ENCODE peak calls at places on chromosomes 5 and 9, in ten cellular contexts. One of them, this sample, is unnamed.

GRCh38 chr5:138610468-138611294 is 35.5 kb upstream of the HSPA9 start:
- DNase-seq in endothelial cell: peak; percentile 23
- DNase-seq in lower lobe of right lung: no peak
- DNase-seq in foreskin keratinocyte: no peak
- DNase-seq in tibial nerve: no peak
- DNase-seq in GM20000: no peak
- DNase-seq in Calu3: no peak
- DNase-seq in tibial artery: no peak
- DNase-seq in neural crest cell: peak; percentile 25
- DNase-seq in progenitor cell of endocrine pancreas: no peak
- DNase-seq in this sample: no peak

GRCh38 chr9:4630836-4631235 is 31.3 kb upstream of the PLPP6 start:
- DNase-seq in endothelial cell: no peak
- DNase-seq in lower lobe of right lung: no peak
- DNase-seq in foreskin keratinocyte: no peak
- DNase-seq in tibial nerve: no peak
- DNase-seq in GM20000: no peak
- DNase-seq in Calu3: no peak
- DNase-seq in tibial artery: no peak
- DNase-seq in neural crest cell: no peak
- DNase-seq in progenitor cell of endocrine pancreas: no peak
- DNase-seq in this sample: no peak

GRCh38 chr9:113875420-113875916 is 641 bp upstream of the ZNF618 start:
- DNase-seq in endothelial cell: no peak
- DNase-seq in lower lobe of right lung: no peak
- DNase-seq in foreskin keratinocyte: no peak
- DNase-seq in tibial nerve: no peak
- DNase-seq in GM20000: no peak
- DNase-seq in Calu3: no peak
- DNase-seq in tibial artery: no peak
- DNase-seq in neural crest cell: no peak
- DNase-seq in progenitor cell of endocrine pancreas: no peak
- DNase-seq in this sample: peak; percentile 4

GRCh38 chr9:15999422-16000339 is 446.8 kb downstream of the CCDC171 start:
- DNase-seq in endothelial cell: no peak
- DNase-seq in lower lobe of right lung: no peak
- DNase-seq in foreskin keratinocyte: peak; percentile 73
- DNase-seq in tibial nerve: no peak
- DNase-seq in GM20000: no peak
- DNase-seq in Calu3: peak; percentile 2
- DNase-seq in tibial artery: no peak
- DNase-seq in neural crest cell: no peak
- DNase-seq in progenitor cell of endocrine pancreas: no peak
- DNase-seq in this sample: peak; percentile 92

GRCh38 chr9:133738039-133738805 is at the start of gene SARDH:
- DNase-seq in endothelial cell: peak; percentile 49
- DNase-seq in lower lobe of right lung: peak; percentile 72
- DNase-seq in foreskin keratinocyte: no peak
- DNase-seq in tibial nerve: peak; percentile 49
- DNase-seq in GM20000: peak; percentile 82
- DNase-seq in Calu3: peak; percentile 40
- DNase-seq in tibial artery: no peak
- DNase-seq in neural crest cell: peak; percentile 50
- DNase-seq in progenitor cell of endocrine pancreas: no peak
- DNase-seq in this sample: peak; percentile 28

GRCh38 chr5:749101-749670 is 35.3 kb downstream of the ZDHHC11B start:
- DNase-seq in endothelial cell: no peak
- DNase-seq in lower lobe of right lung: peak; percentile 12
- DNase-seq in foreskin keratinocyte: no peak
- DNase-seq in tibial nerve: no peak
- DNase-seq in GM20000: no peak
- DNase-seq in Calu3: no peak
- DNase-seq in tibial artery: no peak
- DNase-seq in neural crest cell: no peak
- DNase-seq in progenitor cell of endocrine pancreas: no peak
- DNase-seq in this sample: no peak

GRCh38 chr9:97904725-97905124 is 17.6 kb downstream of the TRMO start:
- DNase-seq in endothelial cell: no peak
- DNase-seq in lower lobe of right lung: no peak
- DNase-seq in foreskin keratinocyte: no peak
- DNase-seq in tibial nerve: no peak
- DNase-seq in GM20000: no peak
- DNase-seq in Calu3: no peak
- DNase-seq in tibial artery: no peak
- DNase-seq in neural crest cell: no peak
- DNase-seq in progenitor cell of endocrine pancreas: no peak
- DNase-seq in this sample: no peak

GRCh38 chr5:50667653-50668403 is 1.4 kb downstream of the PARP8 start:
- DNase-seq in endothelial cell: peak; percentile 80
- DNase-seq in lower lobe of right lung: peak; percentile 86
- DNase-seq in foreskin keratinocyte: peak; percentile 61
- DNase-seq in tibial nerve: peak; percentile 27
- DNase-seq in GM20000: peak; percentile 82
- DNase-seq in Calu3: peak; percentile 89
- DNase-seq in tibial artery: peak; percentile 44
- DNase-seq in neural crest cell: no peak
- DNase-seq in progenitor cell of endocrine pancreas: peak; percentile 62
- DNase-seq in this sample: peak; percentile 64

GRCh38 chr9:34125681-34126206 is 754 bp downstream of the DCAF12 start:
- DNase-seq in endothelial cell: peak; percentile 18
- DNase-seq in lower lobe of right lung: no peak
- DNase-seq in foreskin keratinocyte: no peak
- DNase-seq in tibial nerve: no peak
- DNase-seq in GM20000: peak; percentile 29
- DNase-seq in Calu3: no peak
- DNase-seq in tibial artery: no peak
- DNase-seq in neural crest cell: no peak
- DNase-seq in progenitor cell of endocrine pancreas: no peak
- DNase-seq in this sample: peak; percentile 27

GRCh38 chr9:86282979-86283535 is 719 bp upstream of the ISCA1 start:
- DNase-seq in endothelial cell: no peak
- DNase-seq in lower lobe of right lung: no peak
- DNase-seq in foreskin keratinocyte: peak; percentile 82
- DNase-seq in tibial nerve: no peak
- DNase-seq in GM20000: no peak
- DNase-seq in Calu3: no peak
- DNase-seq in tibial artery: no peak
- DNase-seq in neural crest cell: no peak
- DNase-seq in progenitor cell of endocrine pancreas: no peak
- DNase-seq in this sample: peak; percentile 75

GRCh38 chr9:121703014-121703734 is 51.7 kb downstream of the DAB2IP start:
- DNase-seq in endothelial cell: no peak
- DNase-seq in lower lobe of right lung: no peak
- DNase-seq in foreskin keratinocyte: no peak
- DNase-seq in tibial nerve: no peak
- DNase-seq in GM20000: no peak
- DNase-seq in Calu3: no peak
- DNase-seq in tibial artery: no peak
- DNase-seq in neural crest cell: no peak
- DNase-seq in progenitor cell of endocrine pancreas: no peak
- DNase-seq in this sample: no peak

GRCh38 chr5:89457411-89458329 is 574.7 kb upstream of the MEF2C start:
- DNase-seq in endothelial cell: no peak
- DNase-seq in lower lobe of right lung: no peak
- DNase-seq in foreskin keratinocyte: peak; percentile 59
- DNase-seq in tibial nerve: peak; percentile 14
- DNase-seq in GM20000: no peak
- DNase-seq in Calu3: peak; percentile 77
- DNase-seq in tibial artery: peak; percentile 47
- DNase-seq in neural crest cell: no peak
- DNase-seq in progenitor cell of endocrine pancreas: no peak
- DNase-seq in this sample: peak; percentile 76

DNA sequence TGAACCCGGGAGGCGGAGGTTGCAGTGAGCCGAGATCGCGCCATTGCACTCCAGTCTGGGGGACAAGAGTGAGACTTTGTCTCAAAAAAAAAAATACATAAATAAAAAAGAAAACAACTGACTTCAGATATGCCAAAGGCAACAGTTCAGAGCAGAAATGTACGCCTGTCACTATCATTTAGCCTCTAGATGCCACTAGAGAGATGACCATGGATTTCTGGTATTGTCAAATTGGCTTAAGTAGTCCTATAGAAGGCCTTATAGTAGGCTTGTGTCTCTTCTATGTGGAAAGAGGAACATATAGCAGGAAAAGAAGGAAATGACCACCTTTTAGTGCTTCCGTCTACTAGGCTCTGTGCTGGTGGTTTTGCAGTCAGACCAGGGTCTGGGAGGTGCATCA is 17.3 kb downstream of the AGXT2 start:
- DNase-seq in endothelial cell: no peak
- DNase-seq in lower lobe of right lung: no peak
- DNase-seq in foreskin keratinocyte: no peak
- DNase-seq in tibial nerve: no peak
- DNase-seq in GM20000: no peak
- DNase-seq in Calu3: no peak
- DNase-seq in tibial artery: no peak
- DNase-seq in neural crest cell: no peak
- DNase-seq in progenitor cell of endocrine pancreas: no peak
- DNase-seq in this sample: no peak
- TF ChIP-seq CTCF in endothelial cell: no peak
- TF ChIP-seq CTCF in lower lobe of right lung: no peak
- TF ChIP-seq CTCF in foreskin keratinocyte: no peak
- TF ChIP-seq CTCF in tibial nerve: no peak
- TF ChIP-seq CTCF in GM20000: no peak
- TF ChIP-seq CTCF in Calu3: no peak
- TF ChIP-seq CTCF in tibial artery: no peak
- TF ChIP-seq CTCF in neural crest cell: no peak
- TF ChIP-seq CTCF in progenitor cell of endocrine pancreas: no peak
- TF ChIP-seq CTCF in this sample: no peak

DNA sequence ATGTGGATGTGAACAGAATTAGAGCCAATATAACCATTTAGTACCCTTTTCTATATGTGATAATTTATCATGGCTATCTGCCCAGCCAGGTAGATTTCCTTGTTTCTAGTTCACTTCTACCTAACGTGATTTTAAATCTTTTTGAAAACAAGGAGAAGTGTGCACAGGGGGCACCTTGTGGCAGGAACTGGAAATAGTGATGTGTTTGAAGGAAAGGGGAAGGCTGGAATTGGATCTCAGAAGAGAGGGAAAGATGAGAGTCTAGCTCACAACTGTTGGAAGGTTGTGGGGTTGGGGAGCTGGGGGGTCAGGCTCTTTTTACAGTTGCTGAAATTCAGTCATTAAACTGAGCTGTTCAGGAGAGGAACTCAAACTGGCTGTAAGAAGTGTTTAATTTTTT is 219.5 kb downstream of the KCTD16 start:
- DNase-seq in endothelial cell: no peak
- DNase-seq in lower lobe of right lung: no peak
- DNase-seq in foreskin keratinocyte: no peak
- DNase-seq in tibial nerve: no peak
- DNase-seq in GM20000: no peak
- DNase-seq in Calu3: peak; percentile 3
- DNase-seq in tibial artery: no peak
- DNase-seq in neural crest cell: no peak
- DNase-seq in progenitor cell of endocrine pancreas: no peak
- DNase-seq in this sample: peak; percentile 44
- TF ChIP-seq CTCF in endothelial cell: peak; percentile 49
- TF ChIP-seq CTCF in lower lobe of right lung: no peak
- TF ChIP-seq CTCF in foreskin keratinocyte: peak; percentile 43
- TF ChIP-seq CTCF in tibial nerve: peak; percentile 10
- TF ChIP-seq CTCF in GM20000: no peak
- TF ChIP-seq CTCF in Calu3: no peak
- TF ChIP-seq CTCF in tibial artery: no peak
- TF ChIP-seq CTCF in neural crest cell: peak; percentile 43
- TF ChIP-seq CTCF in progenitor cell of endocrine pancreas: peak; percentile 49
- TF ChIP-seq CTCF in this sample: peak; percentile 43

DNA sequence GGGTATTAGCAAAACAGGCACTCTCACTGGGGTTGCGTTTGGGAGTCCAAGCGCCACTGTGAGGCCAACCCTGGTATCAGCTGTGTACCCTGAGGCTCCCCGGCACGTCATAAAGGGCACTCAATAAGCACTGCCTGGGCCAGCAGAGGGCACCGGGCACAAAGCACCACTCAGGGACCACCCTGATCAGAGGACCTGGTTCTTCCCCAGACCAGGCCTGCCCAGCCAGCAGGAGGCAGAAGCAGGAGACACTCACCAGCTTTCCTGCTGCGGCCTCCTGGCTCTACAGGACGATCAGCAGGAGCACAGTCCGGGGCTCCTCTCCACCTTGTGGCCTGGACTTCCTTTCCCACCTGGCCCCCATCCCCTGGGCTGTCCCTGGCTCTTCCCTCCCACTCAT is 12.6 kb downstream of the MGAT1 start:
- DNase-seq in endothelial cell: peak; percentile 60
- DNase-seq in lower lobe of right lung: no peak
- DNase-seq in foreskin keratinocyte: no peak
- DNase-seq in tibial nerve: no peak
- DNase-seq in GM20000: no peak
- DNase-seq in Calu3: no peak
- DNase-seq in tibial artery: no peak
- DNase-seq in neural crest cell: no peak
- DNase-seq in progenitor cell of endocrine pancreas: no peak
- DNase-seq in this sample: no peak
- TF ChIP-seq CTCF in endothelial cell: no peak
- TF ChIP-seq CTCF in lower lobe of right lung: no peak
- TF ChIP-seq CTCF in foreskin keratinocyte: peak; percentile 36
- TF ChIP-seq CTCF in tibial nerve: no peak
- TF ChIP-seq CTCF in GM20000: peak; percentile 9
- TF ChIP-seq CTCF in Calu3: peak; percentile 15
- TF ChIP-seq CTCF in tibial artery: no peak
- TF ChIP-seq CTCF in neural crest cell: peak; percentile 18
- TF ChIP-seq CTCF in progenitor cell of endocrine pancreas: no peak
- TF ChIP-seq CTCF in this sample: no peak

GRCh38 chr9:93536874-93537273 is 39.5 kb upstream of the PHF2 start:
- DNase-seq in endothelial cell: no peak
- DNase-seq in lower lobe of right lung: no peak
- DNase-seq in foreskin keratinocyte: no peak
- DNase-seq in tibial nerve: no peak
- DNase-seq in GM20000: no peak
- DNase-seq in Calu3: no peak
- DNase-seq in tibial artery: no peak
- DNase-seq in neural crest cell: no peak
- DNase-seq in progenitor cell of endocrine pancreas: no peak
- DNase-seq in this sample: peak; percentile 5

GRCh38 chr9:93536167-93536566 is 40.2 kb upstream of the PHF2 start:
- DNase-seq in endothelial cell: no peak
- DNase-seq in lower lobe of right lung: no peak
- DNase-seq in foreskin keratinocyte: no peak
- DNase-seq in tibial nerve: no peak
- DNase-seq in GM20000: no peak
- DNase-seq in Calu3: no peak
- DNase-seq in tibial artery: no peak
- DNase-seq in neural crest cell: no peak
- DNase-seq in progenitor cell of endocrine pancreas: no peak
- DNase-seq in this sample: no peak

GRCh38 chr9:93532121-93532520 is 44.3 kb upstream of the PHF2 start:
- DNase-seq in endothelial cell: no peak
- DNase-seq in lower lobe of right lung: no peak
- DNase-seq in foreskin keratinocyte: no peak
- DNase-seq in tibial nerve: no peak
- DNase-seq in GM20000: no peak
- DNase-seq in Calu3: no peak
- DNase-seq in tibial artery: no peak
- DNase-seq in neural crest cell: no peak
- DNase-seq in progenitor cell of endocrine pancreas: no peak
- DNase-seq in this sample: no peak

GRCh38 chr9:93533863-93534262 is 42.5 kb upstream of the PHF2 start:
- DNase-seq in endothelial cell: no peak
- DNase-seq in lower lobe of right lung: no peak
- DNase-seq in foreskin keratinocyte: no peak
- DNase-seq in tibial nerve: no peak
- DNase-seq in GM20000: no peak
- DNase-seq in Calu3: no peak
- DNase-seq in tibial artery: no peak
- DNase-seq in neural crest cell: no peak
- DNase-seq in progenitor cell of endocrine pancreas: no peak
- DNase-seq in this sample: no peak

GRCh38 chr9:93531374-93531773 is 45.0 kb upstream of the PHF2 start:
- DNase-seq in endothelial cell: no peak
- DNase-seq in lower lobe of right lung: no peak
- DNase-seq in foreskin keratinocyte: no peak
- DNase-seq in tibial nerve: no peak
- DNase-seq in GM20000: no peak
- DNase-seq in Calu3: no peak
- DNase-seq in tibial artery: no peak
- DNase-seq in neural crest cell: no peak
- DNase-seq in progenitor cell of endocrine pancreas: no peak
- DNase-seq in this sample: peak; percentile 23
- TF ChIP-seq CTCF in endothelial cell: no peak
- TF ChIP-seq CTCF in lower lobe of right lung: no peak
- TF ChIP-seq CTCF in foreskin keratinocyte: no peak
- TF ChIP-seq CTCF in tibial nerve: no peak
- TF ChIP-seq CTCF in GM20000: no peak
- TF ChIP-seq CTCF in Calu3: no peak
- TF ChIP-seq CTCF in tibial artery: peak; percentile 17
- TF ChIP-seq CTCF in neural crest cell: peak; percentile 43
- TF ChIP-seq CTCF in progenitor cell of endocrine pancreas: peak; percentile 30
- TF ChIP-seq CTCF in this sample: no peak

This sample was measured in MCF 10A.